ENCODE peak calls at places on chromosomes 6 and 20, in eight cellular contexts. H, I, G, N, F, Y, K and A are unnamed samples.

GRCh38 chr20:8829232-8829631 is 239.7 kb upstream of the PLCB4 start:
- DNase-seq in H (no peak), I (no peak), G (no peak), N (no peak), F (no peak), Y (no peak), K (no peak), A (no peak)

GRCh38 chr6:2222275-2222842 is 23.0 kb downstream of the GMDS start:
- DNase-seq in H (no peak), I (no peak), G (no peak), N (no peak), F (no peak), Y (no peak), K (no peak), A (no peak)

GRCh38 chr6:51844391-51844735 is 243.1 kb downstream of the PKHD1 start:
- DNase-seq in H (no peak), I (no peak), G (no peak), N (no peak), F (no peak), Y (no peak), K (no peak), A (no peak)

GRCh38 chr6:161168281-161168891 is 105.5 kb downstream of the AGPAT4 start:
- DNase-seq in H (no peak), I (no peak), G (peak; percentile 97), N (peak; percentile 94), F (no peak), Y (peak; percentile 38), K (no peak), A (peak; percentile 89)

GRCh38 chr6:29671026-29671425 is 9.9 kb downstream of the ZFP57 start:
- DNase-seq in H (no peak), I (no peak), G (no peak), N (no peak), F (no peak), Y (no peak), K (no peak), A (no peak)

GRCh38 chr6:43269273-43270007 is 26.2 kb downstream of the TTBK1 start:
- DNase-seq in H (peak; percentile 45), I (no peak), G (no peak), N (no peak), F (peak; percentile 50), Y (no peak), K (no peak), A (no peak)

GRCh38 chr6:162165479-162165878 is 562.1 kb downstream of the PRKN start:
- DNase-seq in H (no peak), I (no peak), G (no peak), N (no peak), F (no peak), Y (no peak), K (no peak), A (no peak)

GRCh38 chr20:40892642-40893041 is 136.0 kb upstream of the TOP1 start:
- DNase-seq in H (peak; percentile 85), I (no peak), G (no peak), N (no peak), F (no peak), Y (no peak), K (no peak), A (no peak)

GRCh38 chr6:72363844-72364740 is 257.8 kb upstream of the KCNQ5 start:
- DNase-seq in H (no peak), I (no peak), G (peak; percentile 99), N (peak; percentile 93), F (no peak), Y (no peak), K (no peak), A (peak; percentile 88)

GRCh38 chr6:90158945-90159344 is 137.7 kb downstream of the BACH2 start:
- DNase-seq in H (no peak), I (no peak), G (no peak), N (no peak), F (no peak), Y (no peak), K (no peak), A (no peak)

GRCh38 chr20:1934578-1935573 is 39.7 kb downstream of the SIRPA start:
- DNase-seq in H (no peak), I (peak; percentile 97), G (peak; percentile 70), N (peak; percentile 98), F (no peak), Y (peak; percentile 69), K (peak; percentile 74), A (peak; percentile 38)

GRCh38 chr20:32449890-32450401 is 91.8 kb downstream of the ASXL1 start:
- DNase-seq in H (no peak), I (no peak), G (no peak), N (no peak), F (no peak), Y (no peak), K (no peak), A (no peak)

GRCh38 chr6:38876470-38876869 is 161.4 kb downstream of the DNAH8 start:
- DNase-seq in H (no peak), I (no peak), G (peak; percentile 37), N (no peak), F (no peak), Y (no peak), K (no peak), A (no peak)

GRCh38 chr6:167797079-167797870 is 29.4 kb upstream of the AFDN start:
- DNase-seq in H (no peak), I (no peak), G (no peak), N (no peak), F (no peak), Y (no peak), K (no peak), A (no peak)

GRCh38 chr6:15327271-15327670 is 81.4 kb downstream of the JARID2 start:
- DNase-seq in H (peak; percentile 78), I (no peak), G (peak; percentile 15), N (no peak), F (no peak), Y (no peak), K (no peak), A (no peak)
- TF ChIP-seq CTCF in H (peak; percentile 73), I (no peak), G (peak; percentile 13), N (no peak), F (no peak), Y (no peak), K (no peak), A (no peak)

GRCh38 chr6:128410584-128410983 is 109.8 kb downstream of the PTPRK start:
- DNase-seq in H (no peak), I (no peak), G (no peak), N (no peak), F (no peak), Y (no peak), K (no peak), A (no peak)
- H3K4me3 ChIP-seq in H (no peak overlapping the region), I (no peak overlapping the region), G (no peak overlapping the region), N (no peak overlapping the region), F (no peak overlapping the region), Y (no peak overlapping the region), K (no peak overlapping the region), A (no peak overlapping the region)

GRCh38 chr6:32074996-32075532 is 34.1 kb downstream of the TNXB start:
- DNase-seq in H (no peak), I (no peak), G (peak; percentile 56), N (peak; percentile 84), F (no peak), Y (no peak), K (no peak), A (no peak)
- TF ChIP-seq CTCF in H (no peak), I (no peak), G (no peak), N (no peak), F (no peak), Y (no peak), K (no peak), A (no peak)

GRCh38 chr6:169250660-169251059 is 3.0 kb downstream of the THBS2 start:
- DNase-seq in H (no peak), I (peak; percentile 82), G (peak; percentile 91), N (peak; percentile 88), F (peak; percentile 14), Y (no peak), K (no peak), A (peak; percentile 36)
- H3K4me3 ChIP-seq in H (no peak overlapping the region), I (peak overlapping the region; percentile 82), G (peak overlapping the region; percentile 47), N (peak overlapping the region; percentile 95), F (peak overlapping the region; percentile 58), Y (peak overlapping the region; percentile 53), K (no peak overlapping the region), A (peak overlapping the region; percentile 76)